ENCODE peak calls at places on chromosomes 7 and 10, in five cellular contexts. One of them, this sample, is unnamed. For H3K9me3, the result is how much of the 10 kb centered on the place peaks cover.

GRCh38 chr7:49787980-49788379 is 14.5 kb downstream of the VWC2 start:
- DNase-seq in HCT116: no peak
- DNase-seq in sigmoid colon: no peak
- DNase-seq in pancreas: no peak
- DNase-seq in uterus: no peak
- DNase-seq in this sample: no peak

GRCh38 chr10:130261306-130261705 is 125.1 kb downstream of the GLRX3 start:
- DNase-seq in HCT116: no peak
- DNase-seq in sigmoid colon: no peak
- DNase-seq in pancreas: no peak
- DNase-seq in uterus: no peak
- DNase-seq in this sample: no peak

GRCh38 chr7:99106869-99107268 is 37.0 kb downstream of the SMURF1 start:
- DNase-seq in HCT116: no peak
- DNase-seq in sigmoid colon: no peak
- DNase-seq in pancreas: no peak
- DNase-seq in uterus: no peak
- DNase-seq in this sample: no peak

GRCh38 chr10:46237815-46238510 is 48.8 kb upstream of the ANTXRL start:
- DNase-seq in HCT116: no peak
- DNase-seq in sigmoid colon: no peak
- DNase-seq in pancreas: no peak
- DNase-seq in uterus: no peak
- DNase-seq in this sample: no peak

GRCh38 chr10:103476046-103476768 is 2.8 kb downstream of the CALHM3 start:
- DNase-seq in HCT116: no peak
- DNase-seq in sigmoid colon: no peak
- DNase-seq in pancreas: no peak
- DNase-seq in uterus: no peak
- DNase-seq in this sample: no peak

GRCh38 chr10:53754851-53755250 is 982.3 kb upstream of the MBL2 start:
- DNase-seq in HCT116: no peak
- DNase-seq in sigmoid colon: no peak
- DNase-seq in pancreas: no peak
- DNase-seq in uterus: no peak
- DNase-seq in this sample: no peak

GRCh38 chr10:14010083-14010551 is 320.6 kb downstream of the FRMD4A start:
- DNase-seq in HCT116: no peak
- DNase-seq in sigmoid colon: no peak
- DNase-seq in pancreas: no peak
- DNase-seq in uterus: no peak
- DNase-seq in this sample: peak

GRCh38 chr10:27355918-27356573 is 115.4 kb upstream of the ACBD5 start:
- DNase-seq in HCT116: no peak
- DNase-seq in sigmoid colon: no peak
- DNase-seq in pancreas: no peak
- DNase-seq in uterus: no peak
- DNase-seq in this sample: no peak

GRCh38 chr10:69961864-69962745 is 90.5 kb upstream of the MACROH2A2 start:
- DNase-seq in HCT116: no peak
- DNase-seq in sigmoid colon: no peak
- DNase-seq in pancreas: no peak
- DNase-seq in uterus: no peak
- DNase-seq in this sample: no peak

GRCh38 chr7:71843677-71844076 is 568.5 kb downstream of the CALN1 start:
- DNase-seq in HCT116: no peak
- DNase-seq in sigmoid colon: no peak
- DNase-seq in pancreas: no peak
- DNase-seq in uterus: no peak
- DNase-seq in this sample: no peak

GRCh38 chr7:103532955-103533354 is 86.9 kb upstream of the SLC26A5 start:
- DNase-seq in HCT116: no peak
- DNase-seq in sigmoid colon: no peak
- DNase-seq in pancreas: no peak
- DNase-seq in uterus: no peak
- DNase-seq in this sample: no peak

GRCh38 chr10:18279202-18279601 is 139.0 kb downstream of the CACNB2 start:
- DNase-seq in HCT116: no peak
- DNase-seq in sigmoid colon: no peak
- DNase-seq in pancreas: no peak
- DNase-seq in uterus: no peak
- DNase-seq in this sample: no peak

GRCh38 chr7:115676080-115676479 is 354.5 kb downstream of the TFEC start:
- DNase-seq in HCT116: peak
- DNase-seq in sigmoid colon: peak
- DNase-seq in pancreas: no peak
- DNase-seq in uterus: no peak
- DNase-seq in this sample: no peak

GRCh38 chr7:103687272-103687671 is 241.3 kb upstream of the SLC26A5 start:
- DNase-seq in HCT116: no peak
- DNase-seq in sigmoid colon: no peak
- DNase-seq in pancreas: no peak
- DNase-seq in uterus: no peak
- DNase-seq in this sample: no peak

GRCh38 chr10:102632394-102633062 is 11.8 kb upstream of the TRIM8 start:
- DNase-seq in HCT116: no peak
- DNase-seq in sigmoid colon: no peak
- DNase-seq in pancreas: no peak
- DNase-seq in uterus: peak
- DNase-seq in this sample: peak

GRCh38 chr10:78028438-78029293 is 649 bp downstream of the POLR3A start:
- DNase-seq in HCT116: no peak
- DNase-seq in sigmoid colon: peak
- DNase-seq in pancreas: no peak
- DNase-seq in uterus: no peak
- DNase-seq in this sample: no peak

GRCh38 chr10:15901889-15902288 is 41.6 kb upstream of the MINDY3 start:
- DNase-seq in HCT116: no peak
- DNase-seq in sigmoid colon: no peak
- DNase-seq in pancreas: no peak
- DNase-seq in uterus: no peak
- DNase-seq in this sample: no peak

GRCh38 chr10:43361532-43362190 is 9.8 kb upstream of the FXYD4 start:
- DNase-seq in HCT116: no peak
- DNase-seq in sigmoid colon: no peak
- DNase-seq in pancreas: no peak
- DNase-seq in uterus: no peak
- DNase-seq in this sample: no peak

GRCh38 chr7:101933028-101933427 is 115.6 kb downstream of the CUX1 start:
- DNase-seq in HCT116: no peak
- DNase-seq in sigmoid colon: no peak
- DNase-seq in pancreas: no peak
- DNase-seq in uterus: no peak
- DNase-seq in this sample: no peak

GRCh38 chr7:155291045-155291530 is 6.6 kb upstream of the INSIG1 start:
- DNase-seq in HCT116: peak
- DNase-seq in sigmoid colon: no peak
- DNase-seq in pancreas: peak
- DNase-seq in uterus: no peak
- DNase-seq in this sample: peak

GRCh38 chr7:18535811-18536413 is 40.4 kb downstream of the HDAC9 start:
- DNase-seq in HCT116: no peak
- DNase-seq in sigmoid colon: no peak
- DNase-seq in pancreas: no peak
- DNase-seq in uterus: no peak
- DNase-seq in this sample: no peak

GRCh38 chr10:123573236-123574147 is 92.7 kb upstream of the GPR26 start:
- DNase-seq in HCT116: peak
- DNase-seq in sigmoid colon: peak
- DNase-seq in pancreas: peak
- DNase-seq in uterus: no peak
- DNase-seq in this sample: no peak

GRCh38 chr10:123009105-123009805 is 449 bp downstream of the ACADSB start:
- DNase-seq in HCT116: no peak
- DNase-seq in sigmoid colon: peak
- DNase-seq in pancreas: peak
- DNase-seq in uterus: peak
- DNase-seq in this sample: no peak

GRCh38 chr10:50788951-50789904 is 49.5 kb downstream of the ASAH2B start:
- DNase-seq in HCT116: peak
- DNase-seq in sigmoid colon: no peak
- DNase-seq in pancreas: peak
- DNase-seq in uterus: no peak
- DNase-seq in this sample: no peak

GRCh38 chr10:73220989-73221388 is 26.1 kb downstream of the DNAJC9 start:
- DNase-seq in HCT116: no peak
- DNase-seq in sigmoid colon: no peak
- DNase-seq in pancreas: no peak
- DNase-seq in uterus: no peak
- DNase-seq in this sample: no peak
- H3K9me3 ChIP-seq in HCT116: under half
- H3K9me3 ChIP-seq in sigmoid colon: under half
- H3K9me3 ChIP-seq in pancreas: under half
- H3K9me3 ChIP-seq in uterus: under half
- H3K9me3 ChIP-seq in this sample: under half

DNA sequence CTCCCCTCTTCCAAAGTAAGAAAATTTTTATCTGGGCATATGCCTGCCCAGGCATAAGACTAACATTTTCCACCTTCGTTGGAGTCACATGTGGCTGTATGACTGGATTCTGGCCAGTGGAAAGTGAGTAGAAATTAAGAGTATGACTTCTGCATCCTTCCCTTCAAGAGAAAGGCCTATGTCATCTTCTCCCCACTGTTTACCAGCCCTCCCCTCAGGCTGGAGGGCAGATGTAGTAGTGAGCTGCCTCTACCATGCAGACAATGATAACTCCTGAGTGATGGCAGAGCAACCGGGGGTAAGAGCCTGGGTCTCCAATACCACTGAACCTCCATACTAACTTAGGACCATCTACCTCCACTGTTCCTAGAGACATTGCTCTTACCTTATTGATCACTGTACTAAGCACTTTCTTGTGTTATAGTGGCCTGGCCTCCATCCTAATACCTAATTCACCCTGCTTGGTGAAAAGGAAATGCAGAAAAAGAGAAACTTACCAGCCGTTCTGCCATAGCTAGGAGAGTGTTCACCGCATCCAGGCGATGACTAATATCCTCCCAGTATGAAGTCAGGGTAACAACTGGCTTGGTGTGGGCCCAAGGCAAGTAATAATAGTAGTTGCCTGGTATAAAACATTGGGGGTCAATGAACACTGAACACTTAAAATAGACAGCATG is 102.6 kb downstream of the MYOF start:
- DNase-seq in HCT116: no peak
- DNase-seq in sigmoid colon: no peak
- DNase-seq in pancreas: no peak
- DNase-seq in uterus: no peak
- DNase-seq in this sample: no peak
- H3K27ac ChIP-seq in HCT116: peak
- H3K27ac ChIP-seq in sigmoid colon: peak
- H3K27ac ChIP-seq in pancreas: no peak
- H3K27ac ChIP-seq in uterus: peak
- H3K27ac ChIP-seq in this sample: no peak

DNA sequence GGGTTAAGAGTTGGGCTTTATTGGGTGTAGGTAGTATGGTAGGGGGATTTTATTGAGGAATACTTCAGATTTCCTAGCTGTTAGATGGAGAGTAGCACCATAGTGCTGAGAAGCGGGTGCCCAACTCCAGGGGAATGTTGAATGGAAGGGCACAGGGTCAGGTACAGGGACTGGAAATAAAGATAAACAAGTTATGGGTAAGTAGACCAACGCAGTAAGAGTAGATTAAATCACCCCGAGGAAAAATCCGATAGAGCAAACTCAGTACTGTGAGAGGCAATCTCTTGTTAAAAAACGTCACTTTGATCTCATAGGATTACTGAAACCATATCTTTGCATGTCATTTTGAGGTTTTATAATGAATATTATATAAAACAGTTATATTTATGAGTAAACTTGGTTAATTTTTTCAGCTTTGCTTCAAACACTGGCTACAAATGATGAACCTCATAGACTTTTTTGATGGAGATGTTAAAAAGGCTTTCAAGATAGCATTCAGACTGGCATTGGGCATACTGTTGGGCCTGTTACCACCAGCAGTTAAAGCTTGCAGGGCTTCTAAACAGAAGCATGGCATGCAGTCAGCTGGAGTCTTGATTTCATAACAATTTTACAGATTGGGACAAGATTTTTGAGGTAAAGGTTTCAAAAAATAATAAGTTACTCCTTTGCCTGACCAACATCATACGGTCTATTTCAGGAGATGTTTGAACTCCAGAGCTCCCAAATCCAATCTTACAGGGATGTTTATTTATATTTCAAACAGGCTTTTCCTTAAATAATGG is 7.1 kb downstream of the AHR start:
- DNase-seq in HCT116: no peak
- DNase-seq in sigmoid colon: no peak
- DNase-seq in pancreas: no peak
- DNase-seq in uterus: no peak
- DNase-seq in this sample: no peak
- H3K4me3 ChIP-seq in HCT116: no peak
- H3K4me3 ChIP-seq in sigmoid colon: no peak
- H3K4me3 ChIP-seq in pancreas: no peak
- H3K4me3 ChIP-seq in uterus: no peak
- H3K4me3 ChIP-seq in this sample: no peak

GRCh38 chr10:71231196-71231595 is 18.8 kb downstream of the UNC5B start:
- DNase-seq in HCT116: no peak
- DNase-seq in sigmoid colon: no peak
- DNase-seq in pancreas: no peak
- DNase-seq in uterus: no peak
- DNase-seq in this sample: no peak

GRCh38 chr10:71234970-71235681 is 22.8 kb downstream of the UNC5B start:
- DNase-seq in HCT116: no peak
- DNase-seq in sigmoid colon: no peak
- DNase-seq in pancreas: no peak
- DNase-seq in uterus: peak
- DNase-seq in this sample: peak

GRCh38 chr10:71234017-71234894 is 21.9 kb downstream of the UNC5B start:
- DNase-seq in HCT116: no peak
- DNase-seq in sigmoid colon: no peak
- DNase-seq in pancreas: no peak
- DNase-seq in uterus: no peak
- DNase-seq in this sample: no peak

GRCh38 chr10:71232089-71232998 is 20.0 kb downstream of the UNC5B start:
- DNase-seq in HCT116: no peak
- DNase-seq in sigmoid colon: no peak
- DNase-seq in pancreas: peak
- DNase-seq in uterus: peak
- DNase-seq in this sample: peak

GRCh38 chr10:71233491-71233892 is 21.1 kb downstream of the UNC5B start:
- DNase-seq in HCT116: no peak
- DNase-seq in sigmoid colon: no peak
- DNase-seq in pancreas: no peak
- DNase-seq in uterus: no peak
- DNase-seq in this sample: no peak
- H3K9me3 ChIP-seq in HCT116: under half
- H3K9me3 ChIP-seq in sigmoid colon: under half
- H3K9me3 ChIP-seq in pancreas: under half
- H3K9me3 ChIP-seq in uterus: under half
- H3K9me3 ChIP-seq in this sample: under half